ENCODE peak calls at places on chromosomes 7 and 10, in eight cellular contexts. G is dermis blood vessel endothelial cell; K is WTC11; J is dorsolateral prefrontal cortex; C is stimulated activated CD8-positive, alpha-beta memory T cell treated with anti-CD3 and anti-CD28 coated beads, Interleukin-12 subunit alpha, Interleukin-12 subunit beta, amount 100 ng/mL, for 4 hours; E is activated CD4-positive, alpha-beta T cell treated with anti-CD3 and anti-CD28 coated beads, Interleukin-2, amount 50 U/mL, for 4 hours; W is HS-27A; H is A549. X is an unnamed sample.

GRCh38 chr10:43843331-43844101 is 194.8 kb upstream of the ZNF32 start:
- DNase-seq in C (no peak), J (no peak), W (no peak), K (no peak), H (no peak), G (no peak), E (no peak), X (no peak)

GRCh38 chr7:150769768-150770167 is 30.4 kb downstream of the TMEM176B start:
- DNase-seq in H (no peak), W (no peak), K (no peak), E (no peak), G (no peak), C (no peak), J (no peak), X (no peak)

GRCh38 chr7:33040803-33041516 is 21.6 kb downstream of the NT5C3A start:
- DNase-seq in H (peak; percentile 68), J (no peak), G (peak; percentile 37), W (no peak), C (peak; percentile 22), E (peak; percentile 59), K (no peak), X (peak; percentile 23)

GRCh38 chr7:159141159-159141558 is 3.5 kb downstream of the VIPR2 start:
- DNase-seq in K (no peak), E (no peak), C (no peak), J (no peak), W (no peak), H (no peak), G (no peak), X (no peak)

GRCh38 chr10:110498982-110499795 is 1.5 kb downstream of the DUSP5 start:
- DNase-seq in G (peak; percentile 74), W (no peak), K (peak; percentile 48), H (peak; percentile 70), E (peak; percentile 31), J (no peak), C (peak; percentile 24), X (no peak)

GRCh38 chr10:47339759-47340612 is 8.2 kb upstream of the RBP3 start:
- DNase-seq in E (no peak), W (no peak), G (no peak), J (peak; percentile 16), H (no peak), K (no peak), C (no peak), X (no peak)

GRCh38 chr7:6156734-6157133 is 115.7 kb downstream of the CYTH3 start:
- DNase-seq in E (no peak), C (no peak), K (no peak), H (no peak), W (no peak), J (no peak), G (no peak), X (no peak)

GRCh38 chr10:73850205-73850604 is 24.1 kb downstream of the CAMK2G start:
- DNase-seq in E (no peak), H (no peak), W (no peak), J (no peak), K (no peak), G (no peak), C (no peak), X (no peak)

GRCh38 chr10:101939273-101939635 is 95.7 kb upstream of the KCNIP2 start:
- DNase-seq in H (peak; percentile 79), G (peak; percentile 80), C (no peak), E (no peak), J (no peak), K (no peak), W (no peak), X (no peak)

GRCh38 chr10:46558411-46559185 is 2.1 kb upstream of the GPRIN2 start:
- DNase-seq in K (peak; percentile 8), J (peak; percentile 29), H (peak; percentile 84), W (no peak), E (no peak), C (no peak), G (no peak), X (no peak)

GRCh38 chr10:75596930-75597629 is 165.7 kb downstream of the LRMDA start:
- DNase-seq in J (no peak), W (no peak), K (no peak), C (no peak), H (no peak), G (no peak), E (no peak), X (no peak)

GRCh38 chr7:77368974-77369373 is 47.2 kb downstream of the GSAP start:
- DNase-seq in H (peak; percentile 36), C (no peak), W (no peak), J (no peak), G (peak; percentile 41), E (no peak), K (no peak), X (no peak)

GRCh38 chr10:120505056-120505455 is 48.0 kb downstream of the PLPP4 start:
- DNase-seq in H (no peak), K (peak; percentile 38), J (no peak), W (no peak), C (no peak), E (no peak), G (no peak), X (no peak)

GRCh38 chr10:131155903-131156285 is 155.6 kb downstream of the TCERG1L start:
- DNase-seq in G (no peak), J (peak; percentile 24), C (no peak), H (no peak), W (no peak), K (no peak), E (no peak), X (no peak)

GRCh38 chr7:151686016-151686766 is 166.5 kb upstream of the RHEB start:
- DNase-seq in G (peak; percentile 19), K (no peak), C (no peak), E (no peak), J (no peak), H (no peak), W (no peak), X (no peak)

GRCh38 chr10:113454341-113455061 is 98.4 kb upstream of the HABP2 start:
- DNase-seq in G (peak; percentile 56), C (no peak), H (peak; percentile 44), W (no peak), E (no peak), K (peak; percentile 84), J (peak; percentile 32), X (peak; percentile 31)

GRCh38 chr7:3106353-3106752 is 62.7 kb upstream of the CARD11 start:
- DNase-seq in H (no peak), E (no peak), J (no peak), K (no peak), G (no peak), W (no peak), C (no peak), X (no peak)

GRCh38 chr7:45368129-45368807 is 205.9 kb upstream of the ADCY1 start:
- DNase-seq in J (no peak), C (no peak), E (no peak), W (no peak), H (no peak), K (no peak), G (no peak), X (no peak)

GRCh38 chr7:37054631-37055300 is 330.5 kb upstream of the AOAH start:
- DNase-seq in W (no peak), G (peak; percentile 7), K (no peak), E (no peak), H (no peak), J (no peak), C (no peak), X (no peak)

GRCh38 chr10:32938554-32939061 is 19.4 kb downstream of the ITGB1 start:
- DNase-seq in K (no peak), E (no peak), J (peak; percentile 39), C (no peak), G (peak; percentile 59), W (no peak), H (peak; percentile 58), X (peak; percentile 41)

GRCh38 chr10:48609899-48610584 is 5.2 kb upstream of the ARHGAP22 start:
- DNase-seq in W (no peak), J (no peak), H (no peak), G (no peak), E (no peak), K (no peak), C (no peak), X (no peak)